ENCODE peak calls at places on chromosomes 2 and 18, in five cellular contexts. N is amniotic stem cell; Y is Ammon's horn; D is B cell; Z is CD8-positive, alpha-beta memory T cell. S is an unnamed sample.

GRCh38 chr2:197846789-197847188 is 42.4 kb downstream of the PLCL1 start:
- DNase-seq in N (no peak), Y (no peak), D (no peak), Z (no peak), S (no peak)

GRCh38 chr2:150188177-150188576 is 299.3 kb downstream of the RND3 start:
- DNase-seq in N (no peak), Y (no peak), D (no peak), Z (no peak), S (no peak)

GRCh38 chr2:191020742-191021381 is 6.9 kb upstream of the STAT1 start:
- DNase-seq in N (peak), Y (peak), D (no peak), Z (peak), S (no peak)

GRCh38 chr2:179726461-179727180 is 134.8 kb downstream of the ZNF385B start:
- DNase-seq in N (no peak), Y (no peak), D (no peak), Z (no peak), S (no peak)

GRCh38 chr18:25077933-25078707 is 273.8 kb downstream of the ZNF521 start:
- DNase-seq in N (no peak), Y (no peak), D (no peak), Z (no peak), S (no peak)

GRCh38 chr2:38771632-38772031 is 6.4 kb upstream of the GEMIN6 start:
- DNase-seq in N (no peak), Y (no peak), D (no peak), Z (no peak), S (no peak)

GRCh38 chr2:85865539-85866164 is 23.1 kb downstream of the ST3GAL5 start:
- DNase-seq in N (no peak), Y (no peak), D (no peak), Z (no peak), S (no peak)

GRCh38 chr2:181058378-181059269 is 78.2 kb downstream of the UBE2E3 start:
- DNase-seq in N (no peak), Y (peak), D (peak), Z (peak), S (no peak)

GRCh38 chr2:109185801-109186570 is 57.0 kb downstream of the SH3RF3 start:
- DNase-seq in N (peak), Y (no peak), D (no peak), Z (no peak), S (no peak)

GRCh38 chr2:32865399-32866068 is 81.2 kb upstream of the LTBP1 start:
- DNase-seq in N (peak), Y (peak), D (no peak), Z (no peak), S (no peak)

GRCh38 chr2:240469747-240470146 is 34.3 kb downstream of the GPC1 start:
- DNase-seq in N (no peak), Y (no peak), D (no peak), Z (no peak), S (no peak)

GRCh38 chr2:134361648-134362047 is 107.8 kb downstream of the MGAT5 start:
- DNase-seq in N (no peak), Y (no peak), D (no peak), Z (no peak), S (peak)

GRCh38 chr2:113105047-113105446 is 22.4 kb upstream of the IL1RN start:
- DNase-seq in N (no peak), Y (no peak), D (no peak), Z (no peak), S (no peak)

GRCh38 chr2:236353594-236353942 is 89.4 kb upstream of the ASB18 start:
- DNase-seq in N (no peak), Y (no peak), D (no peak), Z (no peak), S (no peak)

GRCh38 chr2:42132066-42132965 is 36.8 kb upstream of the EML4 start:
- DNase-seq in N (peak), Y (no peak), D (no peak), Z (no peak), S (no peak)

GRCh38 chr18:44393406-44393805 is 287.3 kb upstream of the SETBP1 start:
- DNase-seq in N (no peak), Y (no peak), D (no peak), Z (no peak), S (no peak)

GRCh38 chr2:15715596-15715995 is 123.9 kb downstream of the DDX1 start:
- DNase-seq in N (no peak), Y (no peak), D (no peak), Z (no peak), S (no peak)

GRCh38 chr2:60925994-60926750 is 44.8 kb downstream of the REL start:
- DNase-seq in N (no peak), Y (no peak), D (no peak), Z (no peak), S (no peak)

GRCh38 chr2:14424478-14425390 is 207.8 kb upstream of the LRATD1 start:
- DNase-seq in N (no peak), Y (no peak), D (no peak), Z (no peak), S (no peak)

GRCh38 chr2:62817995-62818713 is 112.6 kb downstream of the EHBP1 start:
- DNase-seq in N (no peak), Y (no peak), D (no peak), Z (no peak), S (no peak)

S was measured in NCI-H2227 treated with DMSO at 0.1 percent for 48 hours.